ENCODE peak calls at places on chromosomes 12 and 14, in six cellular contexts. One of them, this sample, is unnamed.

GRCh38 chr14:24110060-24110459 is 4.5 kb upstream of the DCAF11 start:
- DNase-seq in substantia nigra: no peak
- DNase-seq in stimulated activated CD4-positive, alpha-beta T cell treated with anti-CD3 and anti-CD28 coated beads, TNF-alpha, amount 100 ng/mL, for 4 hours: no peak
- DNase-seq in amygdala: no peak
- DNase-seq in NCI-H1092: no peak
- DNase-seq in occipital lobe: no peak
- DNase-seq in this sample: no peak

GRCh38 chr12:100371146-100371545 is 14.3 kb downstream of the SLC17A8 start:
- DNase-seq in occipital lobe: no peak
- DNase-seq in NCI-H1092: no peak
- DNase-seq in stimulated activated CD4-positive, alpha-beta T cell treated with anti-CD3 and anti-CD28 coated beads, TNF-alpha, amount 100 ng/mL, for 4 hours: no peak
- DNase-seq in amygdala: no peak
- DNase-seq in substantia nigra: no peak
- DNase-seq in this sample: no peak

GRCh38 chr14:86639146-86639545 is 1109.2 kb downstream of the FLRT2 start:
- DNase-seq in amygdala: no peak
- DNase-seq in occipital lobe: no peak
- DNase-seq in NCI-H1092: no peak
- DNase-seq in stimulated activated CD4-positive, alpha-beta T cell treated with anti-CD3 and anti-CD28 coated beads, TNF-alpha, amount 100 ng/mL, for 4 hours: no peak
- DNase-seq in substantia nigra: no peak
- DNase-seq in this sample: no peak

GRCh38 chr12:96236221-96236822 is 42.1 kb downstream of the ELK3 start:
- DNase-seq in stimulated activated CD4-positive, alpha-beta T cell treated with anti-CD3 and anti-CD28 coated beads, TNF-alpha, amount 100 ng/mL, for 4 hours: no peak
- DNase-seq in NCI-H1092: no peak
- DNase-seq in amygdala: no peak
- DNase-seq in occipital lobe: no peak
- DNase-seq in substantia nigra: no peak
- DNase-seq in this sample: no peak

GRCh38 chr14:100532916-100533630 is 54.1 kb downstream of the BEGAIN start:
- DNase-seq in NCI-H1092: no peak
- DNase-seq in stimulated activated CD4-positive, alpha-beta T cell treated with anti-CD3 and anti-CD28 coated beads, TNF-alpha, amount 100 ng/mL, for 4 hours: no peak
- DNase-seq in substantia nigra: no peak
- DNase-seq in occipital lobe: no peak
- DNase-seq in amygdala: no peak
- DNase-seq in this sample: no peak

GRCh38 chr14:51726166-51726899 is 74.6 kb downstream of the FRMD6 start:
- DNase-seq in substantia nigra: no peak
- DNase-seq in NCI-H1092: no peak
- DNase-seq in amygdala: no peak
- DNase-seq in occipital lobe: no peak
- DNase-seq in stimulated activated CD4-positive, alpha-beta T cell treated with anti-CD3 and anti-CD28 coated beads, TNF-alpha, amount 100 ng/mL, for 4 hours: no peak
- DNase-seq in this sample: no peak

GRCh38 chr12:67721216-67721615 is 72.7 kb downstream of the DYRK2 start:
- DNase-seq in amygdala: no peak
- DNase-seq in stimulated activated CD4-positive, alpha-beta T cell treated with anti-CD3 and anti-CD28 coated beads, TNF-alpha, amount 100 ng/mL, for 4 hours: no peak
- DNase-seq in substantia nigra: no peak
- DNase-seq in occipital lobe: no peak
- DNase-seq in NCI-H1092: no peak
- DNase-seq in this sample: no peak

GRCh38 chr12:27331299-27331926 is 1.2 kb upstream of the BMAL2 start:
- DNase-seq in stimulated activated CD4-positive, alpha-beta T cell treated with anti-CD3 and anti-CD28 coated beads, TNF-alpha, amount 100 ng/mL, for 4 hours: no peak
- DNase-seq in NCI-H1092: no peak
- DNase-seq in substantia nigra: no peak
- DNase-seq in occipital lobe: no peak
- DNase-seq in amygdala: no peak
- DNase-seq in this sample: no peak

GRCh38 chr12:27460471-27460978 is 14.0 kb downstream of the SMCO2 start:
- DNase-seq in stimulated activated CD4-positive, alpha-beta T cell treated with anti-CD3 and anti-CD28 coated beads, TNF-alpha, amount 100 ng/mL, for 4 hours: no peak
- DNase-seq in amygdala: no peak
- DNase-seq in substantia nigra: no peak
- DNase-seq in NCI-H1092: no peak
- DNase-seq in occipital lobe: no peak
- DNase-seq in this sample: no peak

GRCh38 chr12:89257355-89257754 is 94.9 kb downstream of the DUSP6 start:
- DNase-seq in NCI-H1092: no peak
- DNase-seq in substantia nigra: no peak
- DNase-seq in amygdala: no peak
- DNase-seq in stimulated activated CD4-positive, alpha-beta T cell treated with anti-CD3 and anti-CD28 coated beads, TNF-alpha, amount 100 ng/mL, for 4 hours: no peak
- DNase-seq in occipital lobe: no peak
- DNase-seq in this sample: no peak

GRCh38 chr14:22545842-22546721 is 42.9 kb downstream of the DAD1 start:
- DNase-seq in substantia nigra: no peak
- DNase-seq in stimulated activated CD4-positive, alpha-beta T cell treated with anti-CD3 and anti-CD28 coated beads, TNF-alpha, amount 100 ng/mL, for 4 hours: no peak
- DNase-seq in NCI-H1092: no peak
- DNase-seq in amygdala: no peak
- DNase-seq in occipital lobe: no peak
- DNase-seq in this sample: no peak

GRCh38 chr12:106031736-106032135 is 107.0 kb downstream of the NUAK1 start:
- DNase-seq in NCI-H1092: no peak
- DNase-seq in amygdala: no peak
- DNase-seq in substantia nigra: no peak
- DNase-seq in stimulated activated CD4-positive, alpha-beta T cell treated with anti-CD3 and anti-CD28 coated beads, TNF-alpha, amount 100 ng/mL, for 4 hours: no peak
- DNase-seq in occipital lobe: no peak
- DNase-seq in this sample: no peak

GRCh38 chr12:22275847-22276246 is 58.7 kb downstream of the ST8SIA1 start:
- DNase-seq in NCI-H1092: no peak
- DNase-seq in stimulated activated CD4-positive, alpha-beta T cell treated with anti-CD3 and anti-CD28 coated beads, TNF-alpha, amount 100 ng/mL, for 4 hours: no peak
- DNase-seq in amygdala: no peak
- DNase-seq in substantia nigra: peak
- DNase-seq in occipital lobe: peak
- DNase-seq in this sample: no peak

GRCh38 chr12:42508913-42509312 is 80.6 kb downstream of the PRICKLE1 start:
- DNase-seq in occipital lobe: no peak
- DNase-seq in amygdala: no peak
- DNase-seq in substantia nigra: no peak
- DNase-seq in stimulated activated CD4-positive, alpha-beta T cell treated with anti-CD3 and anti-CD28 coated beads, TNF-alpha, amount 100 ng/mL, for 4 hours: no peak
- DNase-seq in NCI-H1092: no peak
- DNase-seq in this sample: no peak

GRCh38 chr12:15886372-15887042 is 4.3 kb downstream of the STRAP start:
- DNase-seq in stimulated activated CD4-positive, alpha-beta T cell treated with anti-CD3 and anti-CD28 coated beads, TNF-alpha, amount 100 ng/mL, for 4 hours: no peak
- DNase-seq in substantia nigra: no peak
- DNase-seq in amygdala: no peak
- DNase-seq in occipital lobe: no peak
- DNase-seq in NCI-H1092: peak
- DNase-seq in this sample: no peak

GRCh38 chr12:95674631-95675030 is 115.9 kb downstream of the NTN4 start:
- DNase-seq in substantia nigra: no peak
- DNase-seq in occipital lobe: no peak
- DNase-seq in NCI-H1092: peak
- DNase-seq in amygdala: no peak
- DNase-seq in stimulated activated CD4-positive, alpha-beta T cell treated with anti-CD3 and anti-CD28 coated beads, TNF-alpha, amount 100 ng/mL, for 4 hours: no peak
- DNase-seq in this sample: no peak

GRCh38 chr12:97837401-97837800 is 374.8 kb downstream of the RMST start:
- DNase-seq in amygdala: no peak
- DNase-seq in stimulated activated CD4-positive, alpha-beta T cell treated with anti-CD3 and anti-CD28 coated beads, TNF-alpha, amount 100 ng/mL, for 4 hours: no peak
- DNase-seq in occipital lobe: no peak
- DNase-seq in substantia nigra: no peak
- DNase-seq in NCI-H1092: no peak
- DNase-seq in this sample: no peak

GRCh38 chr12:12747281-12747680 is 30.1 kb downstream of the CDKN1B start:
- DNase-seq in occipital lobe: no peak
- DNase-seq in amygdala: no peak
- DNase-seq in stimulated activated CD4-positive, alpha-beta T cell treated with anti-CD3 and anti-CD28 coated beads, TNF-alpha, amount 100 ng/mL, for 4 hours: no peak
- DNase-seq in substantia nigra: no peak
- DNase-seq in NCI-H1092: no peak
- DNase-seq in this sample: no peak

GRCh38 chr12:28708918-28709371 is 440.1 kb upstream of the FAR2 start:
- DNase-seq in NCI-H1092: no peak
- DNase-seq in occipital lobe: no peak
- DNase-seq in amygdala: no peak
- DNase-seq in stimulated activated CD4-positive, alpha-beta T cell treated with anti-CD3 and anti-CD28 coated beads, TNF-alpha, amount 100 ng/mL, for 4 hours: no peak
- DNase-seq in substantia nigra: no peak
- DNase-seq in this sample: no peak

GRCh38 chr12:46242569-46242968 is 26.3 kb downstream of the SLC38A1 start:
- DNase-seq in occipital lobe: no peak
- DNase-seq in NCI-H1092: no peak
- DNase-seq in amygdala: no peak
- DNase-seq in stimulated activated CD4-positive, alpha-beta T cell treated with anti-CD3 and anti-CD28 coated beads, TNF-alpha, amount 100 ng/mL, for 4 hours: no peak
- DNase-seq in substantia nigra: no peak
- DNase-seq in this sample: no peak

GRCh38 chr14:80350707-80351106 is 139.4 kb upstream of the DIO2 start:
- DNase-seq in NCI-H1092: no peak
- DNase-seq in amygdala: no peak
- DNase-seq in occipital lobe: no peak
- DNase-seq in substantia nigra: no peak
- DNase-seq in stimulated activated CD4-positive, alpha-beta T cell treated with anti-CD3 and anti-CD28 coated beads, TNF-alpha, amount 100 ng/mL, for 4 hours: no peak
- DNase-seq in this sample: no peak

GRCh38 chr12:55188974-55189556 is 31.8 kb upstream of the OR10A7 start:
- DNase-seq in stimulated activated CD4-positive, alpha-beta T cell treated with anti-CD3 and anti-CD28 coated beads, TNF-alpha, amount 100 ng/mL, for 4 hours: no peak
- DNase-seq in substantia nigra: no peak
- DNase-seq in occipital lobe: no peak
- DNase-seq in NCI-H1092: peak
- DNase-seq in amygdala: no peak
- DNase-seq in this sample: no peak

GRCh38 chr14:31893156-31893813 is 183.8 kb upstream of the ARHGAP5 start:
- DNase-seq in stimulated activated CD4-positive, alpha-beta T cell treated with anti-CD3 and anti-CD28 coated beads, TNF-alpha, amount 100 ng/mL, for 4 hours: no peak
- DNase-seq in amygdala: no peak
- DNase-seq in occipital lobe: no peak
- DNase-seq in substantia nigra: no peak
- DNase-seq in NCI-H1092: no peak
- DNase-seq in this sample: no peak

GRCh38 chr12:68042212-68042699 is 53.0 kb downstream of the IFNG-AS1 start:
- DNase-seq in occipital lobe: no peak
- DNase-seq in substantia nigra: no peak
- DNase-seq in NCI-H1092: no peak
- DNase-seq in stimulated activated CD4-positive, alpha-beta T cell treated with anti-CD3 and anti-CD28 coated beads, TNF-alpha, amount 100 ng/mL, for 4 hours: no peak
- DNase-seq in amygdala: no peak
- DNase-seq in this sample: no peak

GRCh38 chr12:98696036-98696646 is 51.1 kb downstream of the APAF1 start:
- DNase-seq in occipital lobe: no peak
- DNase-seq in amygdala: no peak
- DNase-seq in stimulated activated CD4-positive, alpha-beta T cell treated with anti-CD3 and anti-CD28 coated beads, TNF-alpha, amount 100 ng/mL, for 4 hours: no peak
- DNase-seq in NCI-H1092: no peak
- DNase-seq in substantia nigra: no peak
- DNase-seq in this sample: no peak

GRCh38 chr12:48865141-48865440 is 579 bp downstream of the RND1 start:
- DNase-seq in occipital lobe: no peak
- DNase-seq in NCI-H1092: no peak
- DNase-seq in substantia nigra: no peak
- DNase-seq in stimulated activated CD4-positive, alpha-beta T cell treated with anti-CD3 and anti-CD28 coated beads, TNF-alpha, amount 100 ng/mL, for 4 hours: no peak
- DNase-seq in amygdala: no peak
- DNase-seq in this sample: no peak

GRCh38 chr12:51972424-51972812 is 20.9 kb downstream of the ACVR1B start:
- DNase-seq in substantia nigra: no peak
- DNase-seq in occipital lobe: no peak
- DNase-seq in amygdala: no peak
- DNase-seq in NCI-H1092: no peak
- DNase-seq in stimulated activated CD4-positive, alpha-beta T cell treated with anti-CD3 and anti-CD28 coated beads, TNF-alpha, amount 100 ng/mL, for 4 hours: no peak
- DNase-seq in this sample: no peak

GRCh38 chr14:71103662-71104484 is 196.6 kb downstream of the PCNX1 start:
- DNase-seq in NCI-H1092: peak
- DNase-seq in stimulated activated CD4-positive, alpha-beta T cell treated with anti-CD3 and anti-CD28 coated beads, TNF-alpha, amount 100 ng/mL, for 4 hours: no peak
- DNase-seq in amygdala: no peak
- DNase-seq in substantia nigra: no peak
- DNase-seq in occipital lobe: no peak
- DNase-seq in this sample: no peak

GRCh38 chr14:50060871-50061663 is 55.3 kb downstream of the VCPKMT start:
- DNase-seq in NCI-H1092: peak
- DNase-seq in substantia nigra: no peak
- DNase-seq in occipital lobe: peak
- DNase-seq in amygdala: no peak
- DNase-seq in stimulated activated CD4-positive, alpha-beta T cell treated with anti-CD3 and anti-CD28 coated beads, TNF-alpha, amount 100 ng/mL, for 4 hours: no peak
- DNase-seq in this sample: no peak

GRCh38 chr12:70609739-70610491 is 27.3 kb downstream of the PTPRB start:
- DNase-seq in stimulated activated CD4-positive, alpha-beta T cell treated with anti-CD3 and anti-CD28 coated beads, TNF-alpha, amount 100 ng/mL, for 4 hours: no peak
- DNase-seq in substantia nigra: no peak
- DNase-seq in occipital lobe: no peak
- DNase-seq in amygdala: no peak
- DNase-seq in NCI-H1092: no peak
- DNase-seq in this sample: no peak

GRCh38 chr14:64601571-64601970 is 51.8 kb downstream of the PPP1R36 start:
- DNase-seq in occipital lobe: no peak
- DNase-seq in amygdala: no peak
- DNase-seq in substantia nigra: no peak
- DNase-seq in stimulated activated CD4-positive, alpha-beta T cell treated with anti-CD3 and anti-CD28 coated beads, TNF-alpha, amount 100 ng/mL, for 4 hours: no peak
- DNase-seq in NCI-H1092: no peak
- DNase-seq in this sample: no peak

GRCh38 chr12:42854208-42854607 is 264.7 kb upstream of the PRICKLE1 start:
- DNase-seq in NCI-H1092: no peak
- DNase-seq in amygdala: no peak
- DNase-seq in stimulated activated CD4-positive, alpha-beta T cell treated with anti-CD3 and anti-CD28 coated beads, TNF-alpha, amount 100 ng/mL, for 4 hours: no peak
- DNase-seq in occipital lobe: no peak
- DNase-seq in substantia nigra: no peak
- DNase-seq in this sample: no peak

GRCh38 chr12:60421741-60422140 is 825.9 kb downstream of the SLC16A7 start:
- DNase-seq in NCI-H1092: no peak
- DNase-seq in stimulated activated CD4-positive, alpha-beta T cell treated with anti-CD3 and anti-CD28 coated beads, TNF-alpha, amount 100 ng/mL, for 4 hours: no peak
- DNase-seq in occipital lobe: no peak
- DNase-seq in amygdala: no peak
- DNase-seq in substantia nigra: no peak
- DNase-seq in this sample: no peak

GRCh38 chr14:72782182-72782508 is 111.8 kb downstream of the DPF3 start:
- DNase-seq in substantia nigra: no peak
- DNase-seq in NCI-H1092: no peak
- DNase-seq in amygdala: no peak
- DNase-seq in occipital lobe: no peak
- DNase-seq in stimulated activated CD4-positive, alpha-beta T cell treated with anti-CD3 and anti-CD28 coated beads, TNF-alpha, amount 100 ng/mL, for 4 hours: no peak
- DNase-seq in this sample: no peak

This sample was measured in nucleus accumbens.